ENCODE peak calls at places on chromosome 14, in four cellular contexts. One of them, this sample, is unnamed.

GRCh38 chr14:86243158-86243557 is 713.2 kb downstream of the FLRT2 start:
- DNase-seq in mammary epithelial cell: no peak
- DNase-seq in vagina: no peak
- DNase-seq in bronchial epithelial cell: no peak
- DNase-seq in this sample: no peak

GRCh38 chr14:20791199-20791996 is 10.3 kb downstream of the RNASE6 start:
- DNase-seq in bronchial epithelial cell: no peak
- DNase-seq in vagina: no peak
- DNase-seq in mammary epithelial cell: no peak
- DNase-seq in this sample: no peak

GRCh38 chr14:60622210-60622919 is 26.9 kb downstream of the SIX1 start:
- DNase-seq in vagina: no peak
- DNase-seq in bronchial epithelial cell: no peak
- DNase-seq in mammary epithelial cell: no peak
- DNase-seq in this sample: no peak

GRCh38 chr14:69693823-69694729 is 72.9 kb upstream of the SRSF5 start:
- DNase-seq in vagina: no peak
- DNase-seq in bronchial epithelial cell: peak; percentile 55
- DNase-seq in mammary epithelial cell: peak; percentile 80
- DNase-seq in this sample: no peak

GRCh38 chr14:32249780-32250179 is 46.7 kb upstream of the RNU6-8 start:
- DNase-seq in vagina: no peak
- DNase-seq in mammary epithelial cell: peak; percentile 49
- DNase-seq in bronchial epithelial cell: peak; percentile 84
- DNase-seq in this sample: no peak

GRCh38 chr14:60964901-60965300 is 16.0 kb downstream of the TRMT5 start:
- DNase-seq in mammary epithelial cell: no peak
- DNase-seq in bronchial epithelial cell: no peak
- DNase-seq in vagina: no peak
- DNase-seq in this sample: no peak

GRCh38 chr14:89516173-89516572 is 99.1 kb upstream of the FOXN3 start:
- DNase-seq in vagina: no peak
- DNase-seq in bronchial epithelial cell: no peak
- DNase-seq in mammary epithelial cell: no peak
- DNase-seq in this sample: no peak

GRCh38 chr14:55152052-55152753 is 23.2 kb downstream of the LGALS3 start:
- DNase-seq in vagina: no peak
- DNase-seq in mammary epithelial cell: no peak
- DNase-seq in bronchial epithelial cell: no peak
- DNase-seq in this sample: no peak

GRCh38 chr14:90060965-90061848 is 587 bp upstream of the KCNK13 start:
- DNase-seq in vagina: no peak
- DNase-seq in mammary epithelial cell: no peak
- DNase-seq in bronchial epithelial cell: no peak
- DNase-seq in this sample: no peak

DNA sequence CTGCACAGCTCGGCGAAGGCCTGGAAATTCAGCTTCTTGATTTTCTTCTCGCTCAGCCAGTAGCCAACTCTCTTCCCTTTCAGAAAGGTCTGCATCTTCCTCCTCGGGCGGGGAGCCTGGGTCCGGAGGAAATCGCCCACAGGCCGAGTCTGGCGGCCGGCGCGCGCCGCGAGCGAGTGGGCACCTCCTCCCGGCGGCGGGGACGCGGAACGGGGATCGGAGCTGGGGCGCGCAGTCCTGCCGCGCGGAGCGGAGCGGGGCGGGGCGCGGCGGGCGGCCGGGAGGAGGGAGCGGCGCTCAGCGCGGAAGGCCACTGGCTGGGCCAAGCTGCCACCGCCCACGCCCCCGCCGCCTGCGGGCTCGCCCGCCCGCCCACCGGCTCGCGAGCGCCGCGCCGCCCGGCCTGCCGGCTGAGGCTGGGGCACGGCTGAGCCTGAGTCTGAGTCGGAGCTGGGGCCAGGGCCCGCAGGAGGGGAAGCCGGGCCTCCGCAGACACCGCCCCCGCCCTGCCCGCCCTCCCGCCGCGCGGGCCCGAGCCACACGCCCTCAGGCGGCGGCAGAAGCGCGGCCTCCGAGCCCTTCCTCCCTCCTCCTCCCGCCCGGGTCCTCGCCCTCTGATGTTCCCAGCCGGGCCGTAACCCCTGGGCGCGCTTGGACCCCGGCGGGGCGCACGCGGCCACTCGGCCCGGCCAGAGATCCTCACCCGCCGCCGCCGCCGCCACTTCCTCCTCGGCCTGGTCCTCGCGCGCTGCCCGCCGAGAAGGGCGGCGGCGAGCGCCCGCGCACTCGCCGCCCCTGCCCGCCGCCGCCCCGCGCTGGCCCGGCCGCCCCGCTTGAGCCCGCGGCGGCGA is 431 bp downstream of the ITPK1 start:
- DNase-seq in bronchial epithelial cell: peak; percentile 73
- DNase-seq in mammary epithelial cell: peak; percentile 84
- DNase-seq in vagina: no peak
- DNase-seq in this sample: peak; percentile 53
- TF ChIP-seq CTCF in bronchial epithelial cell: no peak
- TF ChIP-seq CTCF in mammary epithelial cell: no peak
- TF ChIP-seq CTCF in vagina: no peak
- TF ChIP-seq CTCF in this sample: no peak

DNA sequence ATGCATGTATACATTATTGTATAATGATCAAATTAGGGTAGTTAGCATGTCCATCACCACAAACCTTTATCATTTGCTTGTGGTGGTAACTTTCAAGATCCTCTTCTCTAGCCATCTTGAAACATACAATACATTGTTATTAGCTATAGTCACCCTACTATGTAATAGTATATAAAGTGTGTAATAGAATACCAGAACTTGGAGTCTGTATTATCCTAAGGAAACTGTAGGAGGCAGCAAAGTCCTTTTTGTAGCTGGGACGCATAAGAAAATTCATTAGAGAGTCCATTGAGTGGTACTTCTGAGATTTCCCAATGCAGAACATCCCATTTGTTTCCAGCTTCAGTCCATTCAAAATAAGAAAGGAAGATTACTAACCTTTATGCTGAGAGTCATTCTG is 325.9 kb upstream of the LRFN5 start:
- DNase-seq in bronchial epithelial cell: peak; percentile 0
- DNase-seq in mammary epithelial cell: peak; percentile 1
- DNase-seq in vagina: no peak
- DNase-seq in this sample: no peak
- TF ChIP-seq CTCF in bronchial epithelial cell: no peak
- TF ChIP-seq CTCF in mammary epithelial cell: no peak
- TF ChIP-seq CTCF in vagina: no peak
- TF ChIP-seq CTCF in this sample: no peak

GRCh38 chr14:105375635-105376057 is 22.7 kb upstream of the TEX22 start:
- DNase-seq in bronchial epithelial cell: peak; percentile 7
- DNase-seq in vagina: no peak
- DNase-seq in mammary epithelial cell: no peak
- DNase-seq in this sample: no peak

GRCh38 chr14:105378199-105378598 is 20.1 kb upstream of the TEX22 start:
- DNase-seq in bronchial epithelial cell: no peak
- DNase-seq in mammary epithelial cell: no peak
- DNase-seq in vagina: no peak
- DNase-seq in this sample: no peak

GRCh38 chr14:105376521-105377440 is 21.6 kb upstream of the TEX22 start:
- DNase-seq in vagina: no peak
- DNase-seq in mammary epithelial cell: no peak
- DNase-seq in bronchial epithelial cell: no peak
- DNase-seq in this sample: no peak

GRCh38 chr14:105378873-105379685 is 19.3 kb upstream of the TEX22 start:
- DNase-seq in bronchial epithelial cell: no peak
- DNase-seq in vagina: no peak
- DNase-seq in mammary epithelial cell: no peak
- DNase-seq in this sample: no peak

GRCh38 chr14:105377555-105378182 is 20.7 kb upstream of the TEX22 start:
- DNase-seq in vagina: no peak
- DNase-seq in bronchial epithelial cell: no peak
- DNase-seq in mammary epithelial cell: no peak
- DNase-seq in this sample: no peak
- TF ChIP-seq CTCF in vagina: no peak
- TF ChIP-seq CTCF in bronchial epithelial cell: no peak
- TF ChIP-seq CTCF in mammary epithelial cell: no peak
- TF ChIP-seq CTCF in this sample: no peak

DNA sequence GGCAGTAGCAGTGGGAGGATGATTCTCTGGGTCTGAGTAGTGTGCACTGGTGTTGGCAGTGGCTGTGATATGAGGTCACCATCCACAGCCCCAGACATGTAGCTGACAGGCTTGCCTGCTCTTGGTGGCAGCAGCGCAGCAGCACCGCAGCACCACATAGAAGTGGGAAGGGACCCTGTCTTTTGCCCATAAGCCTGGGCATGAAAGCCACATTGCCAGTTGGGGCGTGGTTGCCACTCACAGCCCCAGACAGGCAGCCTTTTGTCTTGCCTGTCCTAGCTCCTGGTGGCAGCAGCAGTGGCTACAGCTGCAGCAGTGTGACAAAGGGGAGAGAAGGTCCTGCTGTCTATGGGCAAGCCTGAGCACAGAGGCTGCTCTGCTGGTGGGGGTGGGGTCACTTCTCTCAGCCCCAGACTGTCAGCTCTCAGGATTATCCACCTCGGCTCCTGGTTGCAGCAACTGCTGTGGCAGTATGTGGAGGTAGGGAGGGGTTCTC is 71.5 kb downstream of the BRMS1L start:
- DNase-seq in mammary epithelial cell: no peak
- DNase-seq in vagina: no peak
- DNase-seq in bronchial epithelial cell: no peak
- DNase-seq in this sample: no peak
- TF ChIP-seq CTCF in mammary epithelial cell: no peak
- TF ChIP-seq CTCF in vagina: no peak
- TF ChIP-seq CTCF in bronchial epithelial cell: no peak
- TF ChIP-seq CTCF in this sample: no peak

GRCh38 chr14:104572024-104572623 is 7.4 kb upstream of the C14orf180 start:
- DNase-seq in vagina: no peak
- DNase-seq in bronchial epithelial cell: no peak
- DNase-seq in mammary epithelial cell: no peak
- DNase-seq in this sample: no peak

GRCh38 chr14:104574536-104574935 is 5.0 kb upstream of the C14orf180 start:
- DNase-seq in mammary epithelial cell: no peak
- DNase-seq in bronchial epithelial cell: no peak
- DNase-seq in vagina: no peak
- DNase-seq in this sample: no peak

GRCh38 chr14:104572668-104573067 is 6.9 kb upstream of the C14orf180 start:
- DNase-seq in mammary epithelial cell: no peak
- DNase-seq in bronchial epithelial cell: no peak
- DNase-seq in vagina: no peak
- DNase-seq in this sample: no peak

GRCh38 chr14:104574978-104575377 is 4.6 kb upstream of the C14orf180 start:
- DNase-seq in vagina: no peak
- DNase-seq in bronchial epithelial cell: no peak
- DNase-seq in mammary epithelial cell: no peak
- DNase-seq in this sample: no peak

GRCh38 chr14:104573930-104574329 is 5.6 kb upstream of the C14orf180 start:
- DNase-seq in vagina: no peak
- DNase-seq in bronchial epithelial cell: no peak
- DNase-seq in mammary epithelial cell: no peak
- DNase-seq in this sample: no peak
- TF ChIP-seq CTCF in vagina: no peak
- TF ChIP-seq CTCF in bronchial epithelial cell: no peak
- TF ChIP-seq CTCF in mammary epithelial cell: no peak
- TF ChIP-seq CTCF in this sample: no peak

GRCh38 chr14:77037886-77038511 is 9.5 kb upstream of the IRF2BPL start:
- DNase-seq in mammary epithelial cell: no peak
- DNase-seq in bronchial epithelial cell: no peak
- DNase-seq in vagina: no peak
- DNase-seq in this sample: no peak
- TF ChIP-seq CTCF in mammary epithelial cell: no peak
- TF ChIP-seq CTCF in bronchial epithelial cell: no peak
- TF ChIP-seq CTCF in vagina: no peak
- TF ChIP-seq CTCF in this sample: no peak

GRCh38 chr14:74571441-74571841 is 40.6 kb downstream of the LTBP2 start:
- DNase-seq in bronchial epithelial cell: peak; percentile 63
- DNase-seq in mammary epithelial cell: no peak
- DNase-seq in vagina: no peak
- DNase-seq in this sample: no peak
- TF ChIP-seq CTCF in bronchial epithelial cell: no peak
- TF ChIP-seq CTCF in mammary epithelial cell: no peak
- TF ChIP-seq CTCF in vagina: no peak
- TF ChIP-seq CTCF in this sample: no peak

DNA sequence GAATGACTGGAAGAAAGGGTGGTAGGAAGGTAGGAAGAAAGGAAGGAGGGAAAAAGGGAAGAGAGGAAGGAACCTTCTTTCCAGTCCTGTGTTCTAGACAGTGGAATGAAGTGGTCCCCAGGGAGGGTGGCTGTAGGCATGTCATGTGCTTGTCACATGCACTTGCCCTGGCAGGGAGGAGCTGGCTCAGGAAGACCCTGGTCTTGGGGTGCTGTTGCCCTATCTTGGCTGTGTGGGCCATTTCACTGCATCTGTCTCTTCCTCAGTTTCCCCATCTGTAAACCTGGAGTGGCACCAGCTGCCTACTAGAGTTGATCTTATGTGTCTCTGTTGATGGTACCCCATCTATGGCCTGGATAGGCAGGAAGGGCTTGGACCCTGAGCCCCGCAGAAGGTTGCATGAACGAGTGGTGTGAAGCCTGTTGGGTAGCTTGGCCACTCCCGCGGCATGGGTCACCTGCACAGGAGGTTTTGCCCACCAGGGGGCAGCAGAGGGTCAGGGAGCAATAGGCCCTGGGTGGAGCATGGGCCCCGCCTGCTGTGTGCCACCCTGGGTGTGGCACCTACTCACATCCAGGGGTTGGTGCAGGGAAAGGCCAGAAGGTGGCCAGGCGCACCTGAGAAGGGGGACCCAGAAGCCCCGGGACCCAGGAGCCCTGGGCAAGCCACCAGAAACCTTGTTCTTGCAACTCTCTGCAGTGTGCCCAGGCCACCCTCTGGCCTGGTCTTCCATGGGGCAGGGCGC is 25.1 kb downstream of the MEG3 start:
- DNase-seq in vagina: no peak
- DNase-seq in bronchial epithelial cell: peak; percentile 37
- DNase-seq in mammary epithelial cell: peak; percentile 27
- DNase-seq in this sample: peak; percentile 16
- TF ChIP-seq CTCF in vagina: peak; percentile 29
- TF ChIP-seq CTCF in bronchial epithelial cell: peak; percentile 84
- TF ChIP-seq CTCF in mammary epithelial cell: peak; percentile 75
- TF ChIP-seq CTCF in this sample: peak; percentile 84

DNA sequence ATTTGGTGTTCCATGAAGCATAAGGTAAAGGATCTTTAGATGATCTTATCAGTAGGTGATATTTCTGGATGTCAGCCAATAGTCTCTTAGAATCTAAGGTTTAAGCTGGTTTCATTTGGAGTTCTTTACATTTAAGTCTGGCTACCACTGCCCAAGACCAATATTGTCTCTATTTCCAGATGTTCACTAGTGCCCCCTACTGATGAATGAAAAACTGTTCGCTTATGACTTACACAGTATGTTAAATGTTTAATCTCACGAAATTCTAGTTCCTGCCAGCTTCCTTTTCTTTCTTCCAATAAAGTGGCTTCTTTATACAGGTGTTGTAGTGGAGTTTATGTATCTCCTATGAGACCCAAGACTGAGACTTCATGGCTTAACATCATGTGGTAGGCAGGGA is 31.8 kb upstream of the MIS18BP1 start:
- DNase-seq in vagina: no peak
- DNase-seq in bronchial epithelial cell: no peak
- DNase-seq in mammary epithelial cell: no peak
- DNase-seq in this sample: no peak
- TF ChIP-seq CTCF in vagina: no peak
- TF ChIP-seq CTCF in bronchial epithelial cell: no peak
- TF ChIP-seq CTCF in mammary epithelial cell: peak; percentile 11
- TF ChIP-seq CTCF in this sample: peak; percentile 34